ENCODE peak calls at places on chromosome 16, in seven cellular contexts. V, G, Y, H, D, R and Q are unnamed samples.

GRCh38 chr16:11669380-11670146 is 1.3 kb downstream of the SNN start:
- DNase-seq in G (no peak), R (peak), V (no peak), H (peak), Y (no peak), D (peak), Q (peak)

GRCh38 chr16:72241930-72242329 is 70.0 kb upstream of the PMFBP1 start:
- DNase-seq in G (no peak), Y (no peak), V (peak), H (peak), D (peak), R (peak), Q (peak)

GRCh38 chr16:11410382-11411058 is 65.3 kb downstream of the RMI2 start:
- DNase-seq in H (no peak), Y (no peak), G (no peak), V (no peak), D (no peak), R (no peak), Q (no peak)

GRCh38 chr16:2429771-2430663 is 770 bp downstream of the CCNF start:
- DNase-seq in R (no peak), H (peak), Y (no peak), G (no peak), V (no peak), D (peak), Q (peak)

GRCh38 chr16:55492756-55493380 is 13.9 kb downstream of the MMP2 start:
- DNase-seq in D (no peak), Y (peak), R (no peak), H (no peak), V (no peak), G (no peak), Q (no peak)

GRCh38 chr16:12166271-12166670 is 189.7 kb downstream of the SNX29 start:
- DNase-seq in G (no peak), V (no peak), R (no peak), Y (no peak), H (no peak), D (no peak), Q (no peak)

GRCh38 chr16:3578121-3578520 is 918 bp upstream of the NLRC3 start:
- DNase-seq in H (peak), D (no peak), Y (peak), R (no peak), V (no peak), G (no peak), Q (no peak)

GRCh38 chr16:8568231-8568617 is 22.1 kb downstream of the TMEM114 start:
- DNase-seq in G (no peak), Y (no peak), D (no peak), H (no peak), V (no peak), R (no peak), Q (no peak)

GRCh38 chr16:9125658-9126492 is 34.4 kb downstream of the HAPSTR1 start:
- DNase-seq in V (no peak), D (no peak), R (no peak), G (no peak), Y (no peak), H (no peak), Q (no peak)

GRCh38 chr16:3058173-3059030 is 7.0 kb upstream of the IL32 start:
- DNase-seq in H (peak), D (peak), R (peak), G (no peak), V (no peak), Y (peak), Q (peak)

GRCh38 chr16:79316004-79316458 is 284.5 kb downstream of the MAF start:
- DNase-seq in Y (no peak), H (peak), V (no peak), G (no peak), D (no peak), R (no peak), Q (no peak)

GRCh38 chr16:50276801-50277560 is 10.6 kb downstream of the ADCY7 start:
- DNase-seq in Y (no peak), G (no peak), H (no peak), V (no peak), R (no peak), D (no peak), Q (no peak)

GRCh38 chr16:8663192-8664089 is 11.0 kb upstream of the ABAT start:
- DNase-seq in H (peak), Y (no peak), V (no peak), R (no peak), G (no peak), D (no peak), Q (no peak)

GRCh38 chr16:21599994-21600773 is 807 bp downstream of the METTL9 start:
- DNase-seq in H (peak), G (no peak), R (peak), V (no peak), D (peak), Y (peak), Q (peak)

GRCh38 chr16:86044241-86044671 is 145.3 kb downstream of the IRF8 start:
- DNase-seq in R (peak), Y (peak), H (peak), G (no peak), V (peak), D (peak), Q (peak)

GRCh38 chr16:50616883-50617629 is 64.1 kb downstream of the SNX20 start:
- DNase-seq in G (no peak), R (no peak), V (no peak), D (no peak), Y (no peak), H (no peak), Q (no peak)

GRCh38 chr16:86428729-86429472 is 81.4 kb upstream of the FOXF1 start:
- DNase-seq in V (no peak), R (no peak), G (no peak), Y (no peak), H (no peak), D (peak), Q (no peak)

GRCh38 chr16:49622421-49623402 is 233.2 kb downstream of the ZNF423 start:
- DNase-seq in H (no peak), V (no peak), R (no peak), G (no peak), D (no peak), Y (no peak), Q (no peak)

GRCh38 chr16:25494292-25494691 is 197.5 kb upstream of the HS3ST4 start:
- DNase-seq in Y (no peak), G (no peak), D (no peak), V (no peak), H (no peak), R (no peak), Q (no peak)

GRCh38 chr16:23182675-23183485 is at the start of gene SCNN1G:
- DNase-seq in R (peak), V (no peak), H (peak), Y (no peak), G (no peak), D (no peak), Q (no peak)

GRCh38 chr16:35184356-35184870 is 1725.0 kb downstream of the TP53TG3F start:
- DNase-seq in V (no peak), G (no peak), D (no peak), Y (no peak), H (no peak), R (no peak), Q (no peak)

GRCh38 chr16:56667581-56668571 is at the start of gene MT1G:
- DNase-seq in Y (no peak), V (no peak), G (no peak), R (peak), H (no peak), D (peak), Q (no peak)

GRCh38 chr16:30874821-30875717 is 18.8 kb downstream of the BCL7C start:
- DNase-seq in H (peak), R (peak), D (peak), V (peak), G (peak), Y (peak), Q (peak)

GRCh38 chr16:30882429-30883310 is 11.2 kb downstream of the BCL7C start:
- DNase-seq in H (no peak), D (no peak), Y (no peak), R (no peak), G (no peak), V (no peak), Q (no peak)

GRCh38 chr16:30874244-30874820 is 19.5 kb downstream of the BCL7C start:
- DNase-seq in D (no peak), R (no peak), H (no peak), V (no peak), G (no peak), Y (no peak), Q (no peak)

GRCh38 chr16:30875881-30876791 is 17.7 kb downstream of the BCL7C start:
- DNase-seq in H (peak), R (no peak), G (no peak), V (no peak), D (peak), Y (peak), Q (no peak)

GRCh38 chr16:30876867-30877266 is 17.0 kb downstream of the BCL7C start:
- DNase-seq in G (no peak), H (peak), V (no peak), D (no peak), Y (no peak), R (no peak), Q (no peak)
- H3K4me3 ChIP-seq in G (no peak), H (peak), V (peak), D (peak), Y (peak), R (no peak), Q (peak)

GRCh38 chr16:58392215-58393137 is at the start of gene GINS3:
- DNase-seq in H (peak), Y (peak), V (peak), R (peak), D (peak), G (peak), Q (peak)
- TF ChIP-seq CTCF in H (no peak), Y (no peak), V (no peak), R (no peak), D (no peak), G (peak), Q (no peak)

GRCh38 chr16:1271380-1271749 is 15.5 kb downstream of the TPSD1 start:
- DNase-seq in V (no peak), H (no peak), R (no peak), Y (no peak), D (no peak), G (no peak), Q (no peak)
- H3K4me3 ChIP-seq in V (no peak), H (no peak), R (no peak), Y (no peak), D (no peak), G (no peak), Q (no peak)

GRCh38 chr16:62821771-62822170 is 785.5 kb upstream of the CDH8 start:
- DNase-seq in R (no peak), D (no peak), G (no peak), V (no peak), Y (no peak), H (no peak), Q (no peak)
- TF ChIP-seq CTCF in R (no peak), D (no peak), G (no peak), V (no peak), Y (no peak), H (no peak), Q (no peak)

GRCh38 chr16:87778830-87779579 is 13.2 kb upstream of the KLHDC4 start:
- DNase-seq in R (peak), G (peak), V (peak), D (peak), Y (peak), H (peak), Q (peak)
- H3K4me3 ChIP-seq in R (no peak), G (no peak), V (no peak), D (no peak), Y (no peak), H (peak), Q (no peak)

GRCh38 chr16:527015-527903 is at the start of gene CAPN15:
- DNase-seq in V (peak), H (peak), R (peak), G (no peak), D (peak), Y (peak), Q (peak)
- TF ChIP-seq CTCF in V (peak), H (no peak), R (peak), G (peak), D (no peak), Y (no peak), Q (no peak)

GRCh38 chr16:68642047-68642435 is 3.1 kb upstream of the CDH3 start:
- DNase-seq in H (no peak), R (no peak), G (no peak), V (no peak), D (no peak), Y (no peak), Q (no peak)

GRCh38 chr16:68640972-68641371 is 4.1 kb upstream of the CDH3 start:
- DNase-seq in R (no peak), D (peak), G (no peak), H (no peak), V (no peak), Y (no peak), Q (peak)

GRCh38 chr16:68643847-68644246 is 1.3 kb upstream of the CDH3 start:
- DNase-seq in Y (no peak), V (no peak), R (no peak), G (no peak), H (no peak), D (no peak), Q (no peak)

GRCh38 chr16:68643227-68643626 is 1.9 kb upstream of the CDH3 start:
- DNase-seq in R (no peak), D (no peak), H (no peak), V (no peak), Y (no peak), G (no peak), Q (no peak)

DNA sequence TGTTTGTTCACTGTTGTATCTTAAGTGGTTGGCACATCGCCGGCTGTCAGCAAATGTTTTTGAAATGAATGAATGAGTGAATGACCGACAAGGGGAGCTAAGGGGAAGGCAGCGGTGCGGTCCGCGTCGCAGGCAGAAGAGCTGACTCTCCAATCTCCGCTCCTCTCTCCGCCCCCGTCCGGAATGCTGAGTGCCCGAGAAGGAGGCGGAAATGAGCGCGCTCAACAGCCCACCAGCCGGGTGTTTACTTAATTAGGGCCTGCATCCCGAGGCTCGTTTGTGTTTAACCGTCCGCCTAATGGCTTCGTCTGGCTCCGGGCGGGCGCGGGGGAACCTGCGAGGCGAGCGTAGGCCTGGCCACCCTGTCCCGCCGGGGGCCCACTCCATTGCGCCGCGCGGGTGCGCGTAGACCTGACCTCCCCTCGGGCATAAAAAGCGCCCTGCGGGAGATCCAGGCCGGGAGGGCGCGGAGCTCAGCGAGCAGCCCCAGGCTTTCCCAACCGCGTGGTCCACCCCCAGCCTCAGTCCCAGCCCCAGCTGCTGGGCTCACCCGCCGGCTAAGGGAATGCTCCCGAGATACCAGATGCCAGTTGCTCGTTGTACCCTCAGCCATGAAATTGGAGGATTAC is 2.6 kb upstream of the CDH3 start:
- DNase-seq in V (no peak), H (no peak), D (peak), Y (no peak), G (no peak), R (no peak), Q (no peak)
- H3K4me3 ChIP-seq in V (peak), H (no peak), D (peak), Y (no peak), G (no peak), R (no peak), Q (no peak)

GRCh38 chr16:53130193-53131049 is 75.6 kb downstream of the CHD9 start:
- DNase-seq in H (peak), G (peak), D (peak), Y (peak), R (peak), V (peak), Q (peak)
- TF ChIP-seq CTCF in H (peak), G (peak), D (peak), Y (no peak), R (peak), V (peak), Q (peak)

GRCh38 chr16:30893744-30894539 is at the start of gene BCL7C:
- DNase-seq in D (peak), H (peak), G (peak), R (peak), Y (peak), V (no peak), Q (peak)

GRCh38 chr16:30893082-30893743 is 664 bp downstream of the BCL7C start:
- DNase-seq in R (peak), D (no peak), H (peak), G (no peak), Y (no peak), V (no peak), Q (no peak)

GRCh38 chr16:30896203-30896889 is at the start of gene CTF1:
- DNase-seq in D (peak), R (peak), Y (no peak), V (peak), G (no peak), H (no peak), Q (peak)

GRCh38 chr16:30895592-30896202 is 717 bp upstream of the CTF1 start:
- DNase-seq in R (no peak), H (no peak), G (no peak), V (no peak), D (no peak), Y (no peak), Q (peak)

DNA sequence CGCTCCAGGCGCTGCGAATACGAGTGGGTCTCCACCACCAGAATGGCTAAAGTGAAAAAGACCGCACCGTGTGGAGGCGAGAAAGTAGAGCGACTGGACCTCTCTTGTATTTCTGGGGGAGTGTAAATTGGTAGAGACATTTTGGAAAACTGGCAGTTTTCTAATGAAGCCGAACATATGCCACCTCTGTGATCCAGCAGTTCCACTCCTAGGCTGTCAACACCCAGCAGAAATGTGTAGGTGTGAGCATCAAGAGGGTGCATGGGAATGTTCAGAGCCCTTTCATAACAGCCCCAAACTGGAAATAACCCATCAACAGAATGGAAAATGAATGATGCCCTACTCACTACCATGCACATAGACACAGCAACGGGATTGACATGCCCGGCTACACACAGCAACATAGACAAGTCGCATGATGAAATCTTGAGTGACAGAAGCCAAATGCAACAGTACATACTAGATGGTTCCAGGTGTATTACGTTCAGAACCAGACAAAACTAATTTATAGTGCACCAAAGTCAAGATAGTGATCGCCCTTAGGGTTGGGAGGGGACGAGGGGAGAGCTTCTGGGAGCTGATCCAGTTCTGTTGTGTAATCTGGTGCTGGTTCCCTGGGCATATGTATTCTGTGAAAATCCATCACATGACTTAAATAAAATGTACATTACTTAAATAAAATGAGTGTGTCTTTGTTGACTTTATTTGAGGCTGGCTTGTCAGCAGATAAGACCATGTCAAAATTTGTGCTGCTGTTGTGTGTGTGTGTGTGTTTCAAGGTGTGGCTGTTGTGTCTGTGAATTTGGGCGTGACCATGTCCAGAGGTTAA is 877 bp upstream of the BCL7C start:
- DNase-seq in Y (no peak), R (no peak), V (no peak), G (no peak), H (no peak), D (no peak), Q (peak)
- H3K4me3 ChIP-seq in Y (no peak), R (no peak), V (peak), G (peak), H (peak), D (peak), Q (peak)